ENCODE peak calls at places on chromosome 4, in nine cellular contexts. One of them, this sample, is unnamed.

GRCh38 chr4:7167706-7168105 is 24.6 kb upstream of the SORCS2 start:
- DNase-seq in spleen: peak; percentile 19
- DNase-seq in stomach: no peak
- DNase-seq in transverse colon: no peak
- DNase-seq in prostate gland: no peak
- DNase-seq in Panc1: no peak
- DNase-seq in HepG2: peak; percentile 40
- DNase-seq in HCT116: no peak
- DNase-seq in breast epithelium: no peak
- DNase-seq in this sample: peak; percentile 18

GRCh38 chr4:6761540-6762243 is 20.8 kb upstream of the KIAA0232 start:
- DNase-seq in spleen: peak; percentile 79
- DNase-seq in stomach: no peak
- DNase-seq in transverse colon: no peak
- DNase-seq in prostate gland: no peak
- DNase-seq in Panc1: no peak
- DNase-seq in HepG2: no peak
- DNase-seq in HCT116: no peak
- DNase-seq in breast epithelium: peak; percentile 78
- DNase-seq in this sample: no peak

GRCh38 chr4:114038762-114039392 is 59.4 kb upstream of the ARSJ start:
- DNase-seq in spleen: no peak
- DNase-seq in stomach: no peak
- DNase-seq in transverse colon: no peak
- DNase-seq in prostate gland: no peak
- DNase-seq in Panc1: no peak
- DNase-seq in HepG2: peak; percentile 9
- DNase-seq in HCT116: no peak
- DNase-seq in breast epithelium: no peak
- DNase-seq in this sample: no peak

GRCh38 chr4:76055005-76055404 is 19.1 kb upstream of the CXCL11 start:
- DNase-seq in spleen: no peak
- DNase-seq in stomach: no peak
- DNase-seq in transverse colon: no peak
- DNase-seq in prostate gland: no peak
- DNase-seq in Panc1: no peak
- DNase-seq in HepG2: no peak
- DNase-seq in HCT116: no peak
- DNase-seq in breast epithelium: no peak
- DNase-seq in this sample: no peak

GRCh38 chr4:169256101-169256612 is 14.6 kb downstream of the SH3RF1 start:
- DNase-seq in spleen: no peak
- DNase-seq in stomach: no peak
- DNase-seq in transverse colon: no peak
- DNase-seq in prostate gland: no peak
- DNase-seq in Panc1: no peak
- DNase-seq in HepG2: no peak
- DNase-seq in HCT116: no peak
- DNase-seq in breast epithelium: no peak
- DNase-seq in this sample: no peak

GRCh38 chr4:74056858-74057562 is 18.5 kb upstream of the CXCL3 start:
- DNase-seq in spleen: no peak
- DNase-seq in stomach: no peak
- DNase-seq in transverse colon: no peak
- DNase-seq in prostate gland: no peak
- DNase-seq in Panc1: no peak
- DNase-seq in HepG2: no peak
- DNase-seq in HCT116: peak; percentile 68
- DNase-seq in breast epithelium: no peak
- DNase-seq in this sample: no peak

GRCh38 chr4:123631699-123632098 is 235.1 kb downstream of the SPRY1 start:
- DNase-seq in spleen: no peak
- DNase-seq in stomach: no peak
- DNase-seq in transverse colon: no peak
- DNase-seq in prostate gland: no peak
- DNase-seq in Panc1: no peak
- DNase-seq in HepG2: no peak
- DNase-seq in HCT116: no peak
- DNase-seq in breast epithelium: no peak
- DNase-seq in this sample: no peak

GRCh38 chr4:128228778-128229457 is 58.7 kb downstream of the PGRMC2 start:
- DNase-seq in spleen: no peak
- DNase-seq in stomach: no peak
- DNase-seq in transverse colon: no peak
- DNase-seq in prostate gland: no peak
- DNase-seq in Panc1: no peak
- DNase-seq in HepG2: no peak
- DNase-seq in HCT116: no peak
- DNase-seq in breast epithelium: no peak
- DNase-seq in this sample: no peak

GRCh38 chr4:152073738-152074137 is 312.9 kb upstream of the GATB start:
- DNase-seq in spleen: no peak
- DNase-seq in stomach: no peak
- DNase-seq in transverse colon: no peak
- DNase-seq in prostate gland: no peak
- DNase-seq in Panc1: no peak
- DNase-seq in HepG2: no peak
- DNase-seq in HCT116: no peak
- DNase-seq in breast epithelium: no peak
- DNase-seq in this sample: no peak

GRCh38 chr4:34720563-34720962 is 1523.8 kb downstream of the ARAP2 start:
- DNase-seq in spleen: no peak
- DNase-seq in stomach: no peak
- DNase-seq in transverse colon: no peak
- DNase-seq in prostate gland: no peak
- DNase-seq in Panc1: no peak
- DNase-seq in HepG2: peak; percentile 17
- DNase-seq in HCT116: peak; percentile 27
- DNase-seq in breast epithelium: no peak
- DNase-seq in this sample: no peak

GRCh38 chr4:31187979-31188378 is 467.8 kb downstream of the PCDH7 start:
- DNase-seq in spleen: no peak
- DNase-seq in stomach: no peak
- DNase-seq in transverse colon: no peak
- DNase-seq in prostate gland: no peak
- DNase-seq in Panc1: no peak
- DNase-seq in HepG2: no peak
- DNase-seq in HCT116: no peak
- DNase-seq in breast epithelium: no peak
- DNase-seq in this sample: no peak

DNA sequence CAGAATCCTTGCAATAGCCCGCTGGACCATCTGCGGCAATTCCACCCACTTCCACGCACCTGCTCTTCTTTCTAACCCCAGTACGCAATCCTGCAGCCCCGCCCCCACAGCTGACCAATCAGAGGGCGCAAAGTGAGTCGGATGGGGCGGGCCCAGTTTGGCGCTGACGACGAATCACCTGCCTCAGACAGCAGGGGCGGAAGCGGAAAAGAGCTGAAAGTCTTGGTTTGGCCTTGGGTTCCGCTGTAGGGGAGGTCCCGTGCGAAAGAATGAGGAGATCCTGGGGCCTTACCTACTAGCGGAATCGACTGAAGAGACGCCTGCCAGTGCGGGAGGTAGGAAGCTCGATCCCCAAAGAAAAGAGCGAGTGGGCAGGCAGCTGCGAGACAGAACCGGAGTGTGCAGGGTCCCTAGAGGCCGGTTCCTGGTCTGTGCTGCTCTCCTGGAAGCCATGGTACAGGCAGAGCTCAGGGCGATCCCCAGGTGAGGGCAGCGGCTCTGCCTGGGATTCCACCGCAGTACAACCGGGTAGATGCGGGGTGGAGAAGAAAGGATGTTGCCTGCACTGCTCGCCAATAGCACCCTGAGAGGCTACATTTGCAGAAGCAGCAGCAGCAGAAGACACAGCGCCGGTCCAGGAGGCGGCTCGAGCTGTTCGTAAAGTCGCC is at the start of gene TMEM184C:
- DNase-seq in spleen: peak; percentile 98
- DNase-seq in stomach: peak; percentile 99
- DNase-seq in transverse colon: peak; percentile 99
- DNase-seq in prostate gland: peak; percentile 98
- DNase-seq in Panc1: peak; percentile 69
- DNase-seq in HepG2: peak; percentile 92
- DNase-seq in HCT116: peak; percentile 90
- DNase-seq in breast epithelium: peak; percentile 99
- DNase-seq in this sample: peak; percentile 99
- TF ChIP-seq POLR2AphosphoS5 in spleen: peak; percentile 90
- TF ChIP-seq POLR2AphosphoS5 in stomach: peak; percentile 87
- TF ChIP-seq POLR2AphosphoS5 in transverse colon: peak; percentile 85
- TF ChIP-seq POLR2AphosphoS5 in prostate gland: peak; percentile 95
- TF ChIP-seq POLR2AphosphoS5 in Panc1: peak; percentile 74
- TF ChIP-seq POLR2AphosphoS5 in HepG2: peak; percentile 89
- TF ChIP-seq POLR2AphosphoS5 in HCT116: peak; percentile 75
- TF ChIP-seq POLR2AphosphoS5 in breast epithelium: peak; percentile 79
- TF ChIP-seq POLR2AphosphoS5 in this sample: peak; percentile 82

DNA sequence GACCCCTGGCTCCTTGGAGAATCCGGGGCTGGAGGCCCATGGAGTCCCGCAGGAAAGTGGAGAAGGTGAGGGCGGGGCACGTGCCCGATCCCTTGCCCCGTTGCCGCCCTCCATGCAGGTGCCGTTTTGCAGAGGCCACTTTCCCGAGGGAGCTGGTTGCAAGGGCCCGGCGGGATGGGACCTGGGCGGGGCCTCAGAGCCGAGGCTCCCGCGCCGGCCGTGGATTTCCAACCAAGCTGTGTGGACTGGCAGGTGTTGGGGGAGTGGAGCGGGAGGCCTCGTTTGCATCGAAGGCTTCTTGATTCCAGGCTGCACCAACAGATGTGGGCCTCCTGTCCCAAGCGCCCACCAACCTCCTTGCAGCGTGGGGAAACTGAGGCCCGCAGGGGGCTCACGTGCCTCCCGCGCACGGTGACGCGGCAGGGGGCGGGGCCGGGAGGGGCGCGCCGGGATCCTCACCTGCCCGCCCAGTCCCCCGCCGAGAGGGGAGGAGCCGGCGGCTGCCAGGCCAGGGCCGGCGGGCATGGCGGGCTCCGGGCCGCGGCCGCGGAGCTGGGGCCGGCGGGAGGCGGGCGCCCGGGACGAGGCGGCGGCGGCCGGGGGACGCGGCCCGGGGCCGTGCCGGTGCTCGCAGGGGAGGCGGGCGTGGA is 24.9 kb downstream of the SH3BP2 start:
- DNase-seq in spleen: peak; percentile 85
- DNase-seq in stomach: no peak
- DNase-seq in transverse colon: peak; percentile 66
- DNase-seq in prostate gland: no peak
- DNase-seq in Panc1: no peak
- DNase-seq in HepG2: no peak
- DNase-seq in HCT116: peak; percentile 7
- DNase-seq in breast epithelium: no peak
- DNase-seq in this sample: no peak
- H3K4me1 ChIP-seq in spleen: peaks cover 61% of the 10 kb centered on the region
- H3K4me1 ChIP-seq in stomach: peaks cover 44% of the 10 kb centered on the region
- H3K4me1 ChIP-seq in transverse colon: peaks cover 20% of the 10 kb centered on the region
- H3K4me1 ChIP-seq in prostate gland: peaks cover 5% of the 10 kb centered on the region
- H3K4me1 ChIP-seq in Panc1: peaks cover 3% of the 10 kb centered on the region
- H3K4me1 ChIP-seq in HepG2: peaks cover 11% of the 10 kb centered on the region
- H3K4me1 ChIP-seq in HCT116: peaks cover 14% of the 10 kb centered on the region
- H3K4me1 ChIP-seq in breast epithelium: peaks cover 5% of the 10 kb centered on the region
- H3K4me1 ChIP-seq in this sample: peaks cover 22% of the 10 kb centered on the region

DNA sequence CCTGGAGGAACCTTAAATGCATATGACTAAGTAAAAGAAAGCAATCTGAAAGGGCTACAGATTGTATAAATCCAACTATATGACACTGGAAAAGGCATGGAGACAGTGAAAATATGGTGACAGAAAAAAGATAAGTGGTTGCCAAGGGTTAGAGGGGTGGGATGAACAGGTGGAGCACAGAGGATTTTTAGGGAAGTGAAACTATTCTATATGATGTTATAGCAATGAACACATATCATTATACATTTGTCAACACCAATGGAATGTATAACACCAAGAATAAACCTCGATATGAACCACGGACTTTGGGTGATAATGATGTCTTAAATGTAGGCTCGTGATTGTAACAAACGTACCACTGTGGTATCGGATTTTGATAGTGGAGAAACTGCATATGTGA is 40.7 kb downstream of the NPY5R start:
- DNase-seq in spleen: no peak
- DNase-seq in stomach: no peak
- DNase-seq in transverse colon: no peak
- DNase-seq in prostate gland: no peak
- DNase-seq in Panc1: no peak
- DNase-seq in HepG2: no peak
- DNase-seq in HCT116: no peak
- DNase-seq in breast epithelium: no peak
- DNase-seq in this sample: no peak
- TF ChIP-seq POLR2AphosphoS5 in spleen: no peak
- TF ChIP-seq POLR2AphosphoS5 in stomach: no peak
- TF ChIP-seq POLR2AphosphoS5 in transverse colon: no peak
- TF ChIP-seq POLR2AphosphoS5 in prostate gland: no peak
- TF ChIP-seq POLR2AphosphoS5 in Panc1: no peak
- TF ChIP-seq POLR2AphosphoS5 in HepG2: no peak
- TF ChIP-seq POLR2AphosphoS5 in HCT116: no peak
- TF ChIP-seq POLR2AphosphoS5 in breast epithelium: no peak
- TF ChIP-seq POLR2AphosphoS5 in this sample: no peak

GRCh38 chr4:87087015-87087920 is 133.2 kb downstream of the KLHL8 start:
- DNase-seq in spleen: no peak
- DNase-seq in stomach: no peak
- DNase-seq in transverse colon: no peak
- DNase-seq in prostate gland: no peak
- DNase-seq in Panc1: no peak
- DNase-seq in HepG2: no peak
- DNase-seq in HCT116: no peak
- DNase-seq in breast epithelium: no peak
- DNase-seq in this sample: no peak

GRCh38 chr4:87088188-87088587 is 132.2 kb downstream of the KLHL8 start:
- DNase-seq in spleen: no peak
- DNase-seq in stomach: no peak
- DNase-seq in transverse colon: no peak
- DNase-seq in prostate gland: no peak
- DNase-seq in Panc1: no peak
- DNase-seq in HepG2: no peak
- DNase-seq in HCT116: no peak
- DNase-seq in breast epithelium: no peak
- DNase-seq in this sample: no peak

GRCh38 chr4:87090305-87090704 is 130.1 kb downstream of the KLHL8 start:
- DNase-seq in spleen: no peak
- DNase-seq in stomach: no peak
- DNase-seq in transverse colon: no peak
- DNase-seq in prostate gland: no peak
- DNase-seq in Panc1: no peak
- DNase-seq in HepG2: no peak
- DNase-seq in HCT116: no peak
- DNase-seq in breast epithelium: no peak
- DNase-seq in this sample: no peak

GRCh38 chr4:87086143-87086805 is 134.1 kb downstream of the KLHL8 start:
- DNase-seq in spleen: no peak
- DNase-seq in stomach: no peak
- DNase-seq in transverse colon: no peak
- DNase-seq in prostate gland: no peak
- DNase-seq in Panc1: no peak
- DNase-seq in HepG2: no peak
- DNase-seq in HCT116: no peak
- DNase-seq in breast epithelium: no peak
- DNase-seq in this sample: no peak

DNA sequence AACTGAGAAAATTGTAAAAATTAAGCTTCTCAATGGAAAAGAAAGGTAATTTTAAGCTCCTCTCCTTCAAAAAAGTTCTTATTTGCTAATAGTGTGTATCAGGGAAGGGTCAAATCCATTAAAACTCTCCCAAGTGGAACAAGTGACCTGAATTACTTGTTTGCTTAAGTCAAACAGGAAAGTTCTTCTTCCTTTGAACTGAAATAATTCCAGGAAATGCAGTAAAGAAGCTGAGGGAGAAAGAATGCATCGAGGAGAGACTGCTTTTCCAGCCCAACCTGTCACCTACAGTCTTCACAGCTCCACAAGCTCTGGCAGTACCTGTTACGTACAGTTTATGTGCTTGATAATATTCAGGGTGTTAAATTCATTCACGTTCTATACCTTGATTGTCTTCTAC is 131.1 kb downstream of the KLHL8 start:
- DNase-seq in spleen: no peak
- DNase-seq in stomach: no peak
- DNase-seq in transverse colon: no peak
- DNase-seq in prostate gland: peak; percentile 54
- DNase-seq in Panc1: no peak
- DNase-seq in HepG2: peak; percentile 66
- DNase-seq in HCT116: no peak
- DNase-seq in breast epithelium: no peak
- DNase-seq in this sample: no peak
- H3K4me1 ChIP-seq in spleen: peaks cover 22% of the 10 kb centered on the region
- H3K4me1 ChIP-seq in stomach: peaks cover 53% of the 10 kb centered on the region
- H3K4me1 ChIP-seq in transverse colon: peaks cover 25% of the 10 kb centered on the region
- H3K4me1 ChIP-seq in prostate gland: peaks cover 25% of the 10 kb centered on the region
- H3K4me1 ChIP-seq in Panc1: peaks cover 3% of the 10 kb centered on the region
- H3K4me1 ChIP-seq in HepG2: peaks cover 35% of the 10 kb centered on the region
- H3K4me1 ChIP-seq in HCT116: peaks cover 20% of the 10 kb centered on the region
- H3K4me1 ChIP-seq in breast epithelium: no peaks in the 10 kb centered on the region
- H3K4me1 ChIP-seq in this sample: peaks cover 57% of the 10 kb centered on the region

This sample was measured in sigmoid colon.